ENCODE peak calls at places on chromosomes 5 and 9, in seven cellular contexts. K is foreskin fibroblast; Y is CD8-positive, alpha-beta memory T cell; U is AG04449; P is AG10803; N is CD8-positive, alpha-beta T cell; B is CD4-positive, CD25-positive, alpha-beta regulatory T cell. J is an unnamed sample.

GRCh38 chr9:137136926-137137607 is 1.9 kb upstream of the GRIN1 start:
- DNase-seq in B (no peak), U (no peak), P (no peak), N (no peak), Y (no peak), K (no peak), J (no peak)

GRCh38 chr9:138098908-138099791 is 221.6 kb downstream of the CACNA1B start:
- DNase-seq in U (no peak), Y (no peak), P (no peak), B (no peak), K (no peak), N (no peak), J (no peak)

GRCh38 chr9:37903581-37903830 is 421 bp downstream of the SLC25A51 start:
- DNase-seq in B (no peak), Y (no peak), P (no peak), N (no peak), U (no peak), K (peak), J (no peak)

GRCh38 chr5:129921204-129921603 is 16.9 kb downstream of the CHSY3 start:
- DNase-seq in P (no peak), U (no peak), Y (no peak), N (no peak), B (no peak), K (peak), J (no peak)

GRCh38 chr5:1343931-1344901 is 683 bp downstream of the CLPTM1L start:
- DNase-seq in B (no peak), N (no peak), K (peak), U (no peak), Y (no peak), P (no peak), J (no peak)

GRCh38 chr9:136769710-136770191 is 5.4 kb upstream of the LCN15 start:
- DNase-seq in Y (peak), P (no peak), K (peak), U (no peak), B (peak), N (no peak), J (no peak)

GRCh38 chr9:89497181-89497963 is 541 bp downstream of the SEMA4D start:
- DNase-seq in B (peak), N (no peak), K (no peak), P (no peak), U (no peak), Y (peak), J (no peak)

GRCh38 chr5:41636605-41637004 is 126.2 kb upstream of the PLCXD3 start:
- DNase-seq in N (no peak), K (peak), Y (no peak), P (peak), B (no peak), U (no peak), J (peak)

GRCh38 chr5:25688156-25688555 is 1043.4 kb upstream of the CDH10 start:
- DNase-seq in B (no peak), K (no peak), Y (no peak), N (no peak), P (no peak), U (no peak), J (no peak)

GRCh38 chr9:18368206-18368605 is 105.7 kb upstream of the ADAMTSL1 start:
- DNase-seq in Y (no peak), B (no peak), N (no peak), K (peak), U (no peak), P (peak), J (no peak)

GRCh38 chr9:15403155-15403554 is 19.5 kb upstream of the SNAPC3 start:
- DNase-seq in Y (no peak), U (no peak), N (no peak), K (no peak), B (peak), P (no peak), J (peak)

GRCh38 chr5:102628449-102629175 is 126.5 kb upstream of the PAM start:
- DNase-seq in Y (no peak), P (peak), K (peak), U (no peak), N (no peak), B (no peak), J (no peak)

GRCh38 chr5:127564002-127564769 is 46.7 kb downstream of the PRRC1 start:
- DNase-seq in Y (peak), K (peak), N (peak), U (no peak), P (peak), B (peak), J (peak)

GRCh38 chr5:56910123-56910951 is 941 bp downstream of the SETD9 start:
- DNase-seq in K (peak), P (peak), U (no peak), B (no peak), Y (no peak), N (peak), J (no peak)

GRCh38 chr9:99368341-99369326 is 146.6 kb downstream of the SEC61B start:
- DNase-seq in Y (no peak), B (no peak), U (peak), N (no peak), K (peak), P (peak), J (no peak)

GRCh38 chr9:86043586-86043985 is 55.8 kb downstream of the GOLM1 start:
- DNase-seq in N (no peak), B (no peak), K (no peak), U (no peak), P (no peak), Y (no peak), J (no peak)

GRCh38 chr5:54259090-54259489 is 51.3 kb downstream of the ARL15 start:
- DNase-seq in P (no peak), N (no peak), B (no peak), K (peak), U (no peak), Y (no peak), J (no peak)

GRCh38 chr5:7873216-7873615 is 4.3 kb downstream of the MTRR start:
- DNase-seq in K (no peak), N (no peak), B (no peak), P (no peak), U (no peak), Y (no peak), J (peak)

GRCh38 chr9:17477816-17478215 is 101.0 kb upstream of the SH3GL2 start:
- DNase-seq in B (no peak), K (no peak), Y (no peak), U (no peak), P (no peak), N (no peak), J (no peak)

GRCh38 chr9:32399110-32399815 is 14.8 kb downstream of the ACO1 start:
- DNase-seq in N (no peak), U (no peak), Y (no peak), K (peak), B (no peak), P (no peak), J (no peak)

GRCh38 chr5:127801751-127802476 is 98.7 kb downstream of the CCDC192 start:
- DNase-seq in Y (no peak), P (peak), K (peak), B (no peak), N (no peak), U (no peak), J (no peak)

GRCh38 chr5:31449175-31449574 is 82.7 kb downstream of the DROSHA start:
- DNase-seq in B (no peak), U (no peak), K (peak), P (peak), Y (no peak), N (no peak), J (no peak)

GRCh38 chr5:98769006-98769255 is 4.5 kb upstream of the RGMB start:
- DNase-seq in B (no peak), U (no peak), P (no peak), K (no peak), Y (peak), N (no peak), J (no peak)

GRCh38 chr9:281753-282645 is 67.3 kb downstream of the DOCK8 start:
- DNase-seq in Y (peak), B (peak), N (no peak), K (no peak), U (no peak), P (no peak), J (no peak)

GRCh38 chr5:94021246-94021645 is 279.8 kb upstream of the POU5F2 start:
- DNase-seq in U (no peak), B (no peak), N (no peak), K (peak), Y (no peak), P (peak), J (no peak)

GRCh38 chr5:81265101-81265500 is 32.0 kb downstream of the CKMT2 start:
- DNase-seq in Y (no peak), N (no peak), U (peak), P (no peak), K (peak), B (no peak), J (no peak)

GRCh38 chr5:54902817-54903473 is 82.4 kb downstream of the ESM1 start:
- DNase-seq in B (peak), P (peak), Y (peak), K (peak), U (no peak), N (no peak), J (peak)

GRCh38 chr5:107917983-107918382 is 247.2 kb upstream of the EFNA5 start:
- DNase-seq in P (peak), U (no peak), Y (no peak), B (no peak), K (peak), N (no peak), J (no peak)

GRCh38 chr9:35679766-35680330 is 6.1 kb downstream of the CA9 start:
- DNase-seq in N (no peak), K (no peak), B (no peak), P (no peak), Y (no peak), U (no peak), J (no peak)

GRCh38 chr5:68484307-68485068 is 268.9 kb downstream of the PIK3R1 start:
- DNase-seq in N (no peak), U (peak), Y (no peak), K (peak), B (no peak), P (peak), J (no peak)

DNA sequence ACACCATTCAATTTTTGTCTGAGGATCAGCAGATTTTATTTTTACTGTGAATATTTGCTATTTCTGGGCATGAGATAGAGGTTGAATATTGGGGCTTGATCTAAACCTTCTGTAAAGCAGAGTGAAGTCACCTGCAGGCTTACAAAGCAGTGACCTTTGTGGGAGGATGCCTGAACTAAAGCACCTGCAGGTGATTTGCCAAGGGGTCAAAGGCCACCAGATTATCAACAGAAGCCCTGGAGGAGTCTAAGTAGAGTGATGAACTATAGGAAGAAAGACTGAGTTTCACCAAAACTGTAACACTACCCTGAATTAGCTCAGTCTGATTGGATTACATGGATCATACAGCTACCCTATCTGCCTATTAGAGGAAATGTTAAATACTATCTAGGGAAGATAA is 144.3 kb upstream of the PRLR start:
- DNase-seq in Y (no peak), B (no peak), U (no peak), K (no peak), P (no peak), N (no peak), J (no peak)
- H3K4me3 ChIP-seq in Y (no peak), B (no peak), U (no peak), K (no peak), P (no peak), N (no peak), J (no peak)

GRCh38 chr9:34335376-34335775 is 6.0 kb downstream of the NUDT2 start:
- DNase-seq in U (no peak), B (no peak), Y (no peak), P (no peak), N (no peak), K (no peak), J (no peak)

GRCh38 chr9:34334916-34335315 is 5.5 kb downstream of the NUDT2 start:
- DNase-seq in U (no peak), P (no peak), N (no peak), K (no peak), B (no peak), Y (no peak), J (no peak)

GRCh38 chr9:34333836-34334235 is 4.5 kb downstream of the NUDT2 start:
- DNase-seq in P (no peak), B (no peak), N (no peak), Y (no peak), K (no peak), U (no peak), J (no peak)

GRCh38 chr9:34332370-34332964 is 3.1 kb downstream of the NUDT2 start:
- DNase-seq in N (no peak), Y (peak), K (peak), P (peak), U (no peak), B (peak), J (peak)

DNA sequence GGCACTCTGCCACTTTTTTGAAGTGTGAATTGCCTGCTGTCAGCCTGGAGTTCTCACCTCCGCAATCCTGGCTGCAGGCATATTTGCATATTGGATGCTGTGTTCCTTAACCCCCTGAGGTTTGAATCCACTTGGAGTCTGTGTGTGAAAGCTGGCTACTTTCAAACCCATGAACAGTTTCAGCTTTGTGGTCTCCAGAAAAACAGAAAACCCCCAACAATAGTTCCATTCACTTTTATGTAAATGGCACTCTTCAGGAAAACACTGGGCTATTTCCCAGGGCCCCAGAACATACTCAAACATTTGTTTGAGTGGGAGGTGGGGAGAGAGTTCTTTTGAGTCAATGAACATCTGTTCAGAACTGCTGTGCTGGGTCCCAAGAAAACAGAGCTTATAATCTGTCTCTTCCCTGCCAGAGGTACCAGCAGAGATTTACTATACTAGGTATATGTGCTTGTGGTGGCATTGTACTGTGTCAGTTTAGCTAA is 5.0 kb downstream of the NUDT2 start:
- DNase-seq in U (no peak), N (no peak), K (no peak), B (no peak), Y (no peak), P (peak), J (no peak)
- H3K4me3 ChIP-seq in U (no peak), N (no peak), K (no peak), B (no peak), Y (no peak), P (no peak), J (no peak)

GRCh38 chr5:111237470-111237869 is 13.3 kb downstream of the CAMK4 start:
- DNase-seq in K (peak), U (no peak), P (no peak), Y (no peak), N (no peak), B (no peak), J (no peak)

GRCh38 chr5:111235635-111236034 is 11.5 kb downstream of the CAMK4 start:
- DNase-seq in K (no peak), U (no peak), B (no peak), P (no peak), N (no peak), Y (no peak), J (no peak)

GRCh38 chr5:111238826-111239225 is 14.6 kb downstream of the CAMK4 start:
- DNase-seq in N (no peak), U (no peak), K (no peak), P (no peak), B (no peak), Y (no peak), J (no peak)

GRCh38 chr5:111234125-111234524 is 9.9 kb downstream of the CAMK4 start:
- DNase-seq in U (no peak), N (no peak), Y (peak), K (no peak), B (peak), P (no peak), J (peak)

DNA sequence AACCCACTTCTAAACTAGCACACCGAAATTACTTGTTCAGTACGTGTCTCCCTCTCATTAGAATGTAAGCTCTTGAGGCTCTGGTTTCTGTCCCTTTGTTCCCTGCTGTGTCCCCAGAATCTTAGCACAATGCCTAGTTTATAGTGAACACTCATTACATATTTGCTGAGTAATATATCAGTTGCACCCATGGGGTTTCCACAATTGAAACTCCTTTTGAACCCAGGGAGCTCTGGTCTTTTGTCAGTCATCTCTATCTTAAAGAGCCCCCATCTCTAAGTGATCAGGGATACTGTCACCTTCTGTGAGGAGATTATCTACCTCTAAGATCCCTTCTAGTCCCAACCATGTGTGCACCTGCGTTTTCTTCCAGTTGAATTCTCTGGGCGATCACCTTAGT is 12.8 kb downstream of the CAMK4 start:
- DNase-seq in N (no peak), U (no peak), Y (no peak), K (no peak), P (no peak), B (no peak), J (no peak)
- H3K4me3 ChIP-seq in N (peak), U (no peak), Y (peak), K (no peak), P (no peak), B (peak), J (no peak)

GRCh38 chr5:73234156-73234555 is 61.2 kb downstream of the TMEM174 start:
- DNase-seq in Y (no peak), P (no peak), B (no peak), K (no peak), U (no peak), N (no peak), J (no peak)
- H3K4me3 ChIP-seq in Y (no peak), P (no peak), B (no peak), K (no peak), U (no peak), N (no peak), J (no peak)

GRCh38 chr5:90613450-90613849 is 54.9 kb downstream of the ADGRV1 start:
- DNase-seq in P (no peak), U (no peak), K (no peak), Y (no peak), B (no peak), N (no peak), J (no peak)

GRCh38 chr5:90615355-90615754 is 56.8 kb downstream of the ADGRV1 start:
- DNase-seq in P (no peak), B (no peak), N (no peak), U (no peak), K (no peak), Y (no peak), J (no peak)

GRCh38 chr5:90613918-90614504 is 55.4 kb downstream of the ADGRV1 start:
- DNase-seq in N (no peak), U (no peak), K (no peak), Y (no peak), B (no peak), P (no peak), J (no peak)

DNA sequence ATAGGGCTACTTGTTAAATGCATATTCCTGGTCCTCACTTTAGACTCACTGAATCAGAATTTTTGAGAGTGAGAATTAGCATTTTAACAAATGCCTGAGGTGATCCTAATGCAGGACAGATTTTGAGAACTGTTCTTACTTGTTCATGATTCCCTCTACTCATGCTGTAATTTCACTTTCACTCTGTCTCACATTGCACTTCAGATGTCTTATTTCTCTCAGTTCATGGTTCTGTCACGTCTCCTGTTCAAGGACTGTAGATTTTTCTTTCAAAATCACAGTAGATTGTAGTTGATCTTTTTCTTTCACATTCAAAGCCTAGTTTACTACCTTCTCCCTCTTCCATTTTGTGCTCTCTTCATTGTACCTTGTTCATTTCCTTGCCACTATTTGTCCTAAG is 54.3 kb downstream of the ADGRV1 start:
- DNase-seq in U (no peak), N (no peak), P (no peak), K (no peak), B (no peak), Y (no peak), J (no peak)
- H3K4me3 ChIP-seq in U (no peak), N (no peak), P (no peak), K (no peak), B (no peak), Y (no peak), J (no peak)

GRCh38 chr9:115195889-115196288 is 77.9 kb upstream of the TNC start:
- DNase-seq in U (no peak), N (no peak), P (no peak), Y (no peak), B (no peak), K (peak), J (no peak)
- H3K4me3 ChIP-seq in U (no peak), N (no peak), P (no peak), Y (no peak), B (no peak), K (no peak), J (no peak)

GRCh38 chr5:172747471-172747870 is 23.5 kb downstream of the DUSP1 start:
- DNase-seq in N (no peak), K (no peak), P (no peak), B (no peak), Y (no peak), U (no peak), J (no peak)

GRCh38 chr5:172748341-172748843 is 22.6 kb downstream of the DUSP1 start:
- DNase-seq in N (no peak), K (no peak), Y (no peak), B (no peak), U (no peak), P (no peak), J (no peak)

GRCh38 chr5:172745406-172745805 is 25.6 kb downstream of the DUSP1 start:
- DNase-seq in P (no peak), B (no peak), Y (no peak), K (no peak), U (no peak), N (no peak), J (no peak)

GRCh38 chr5:172745836-172746235 is 25.2 kb downstream of the DUSP1 start:
- DNase-seq in B (no peak), N (no peak), K (no peak), U (no peak), Y (no peak), P (peak), J (no peak)

DNA sequence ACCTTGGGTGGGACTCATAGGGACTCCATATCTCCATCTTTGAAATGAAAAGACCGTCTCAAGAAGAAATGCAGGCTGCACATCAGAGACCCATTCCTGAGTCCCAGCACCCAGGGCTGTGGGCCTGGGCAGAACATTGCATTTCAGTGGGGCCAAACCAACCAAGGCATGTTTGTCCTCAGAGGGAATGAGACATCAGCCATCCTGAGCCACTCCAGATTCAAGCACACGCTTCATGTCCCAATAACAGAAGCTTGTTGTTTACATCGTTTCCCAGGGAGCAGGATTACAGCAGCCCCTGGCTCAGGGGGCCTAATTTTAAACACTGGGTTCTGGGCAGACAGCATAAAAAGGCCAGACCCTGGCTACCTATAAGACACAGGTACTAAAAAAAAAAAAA is 24.3 kb downstream of the DUSP1 start:
- DNase-seq in Y (no peak), B (no peak), N (no peak), U (no peak), K (no peak), P (no peak), J (no peak)
- H3K4me3 ChIP-seq in Y (no peak), B (no peak), N (no peak), U (no peak), K (no peak), P (no peak), J (no peak)